ENCODE peak calls at places on chromosomes 16 and 17, in six cellular contexts. Q is GM23338, C is PC-3, V is OCI-LY7, G is neural progenitor cell, D is HCT116. B is an unnamed sample.

GRCh38 chr16:30651124-30652004 is 604 bp downstream of the PRR14 start:
- DNase-seq in Q (peak), C (peak), V (peak), G (peak), D (no peak), B (peak)

GRCh38 chr17:78781339-78782304 is at the start of gene CYTH1:
- DNase-seq in Q (peak), C (peak), V (peak), G (peak), D (no peak), B (peak)

GRCh38 chr17:28365487-28365886 is 488 bp upstream of the SEBOX start:
- DNase-seq in Q (no peak), C (no peak), V (no peak), G (no peak), D (no peak), B (no peak)

GRCh38 chr17:39704821-39705551 is 5.1 kb downstream of the ERBB2 start:
- DNase-seq in Q (peak), C (no peak), V (no peak), G (peak), D (no peak), B (no peak)

GRCh38 chr17:50208611-50209061 is 7.2 kb upstream of the COL1A1 start:
- DNase-seq in Q (no peak), C (no peak), V (no peak), G (no peak), D (no peak), B (no peak)

GRCh38 chr17:82092995-82093751 is 4.9 kb downstream of the FASN start:
- DNase-seq in Q (no peak), C (no peak), V (no peak), G (no peak), D (no peak), B (no peak)

GRCh38 chr16:57798267-57798810 is 4.0 kb downstream of the KIFC3 start:
- DNase-seq in Q (no peak), C (no peak), V (no peak), G (no peak), D (no peak), B (no peak)

GRCh38 chr17:80760501-80760900 is 215.9 kb downstream of the RPTOR start:
- DNase-seq in Q (no peak), C (peak), V (peak), G (no peak), D (no peak), B (peak)

GRCh38 chr16:11064202-11064540 is 119.8 kb downstream of the CLEC16A start:
- DNase-seq in Q (no peak), C (no peak), V (no peak), G (no peak), D (no peak), B (no peak)

GRCh38 chr17:51540151-51540550 is 279.8 kb downstream of the UTP18 start:
- DNase-seq in Q (peak), C (no peak), V (no peak), G (no peak), D (peak), B (no peak)

GRCh38 chr16:11325404-11326083 is 19.7 kb upstream of the RMI2 start:
- DNase-seq in Q (no peak), C (no peak), V (peak), G (no peak), D (no peak), B (no peak)

GRCh38 chr17:67606471-67606870 is 111.3 kb upstream of the NOL11 start:
- DNase-seq in Q (no peak), C (peak), V (no peak), G (no peak), D (no peak), B (no peak)

GRCh38 chr17:50423553-50424159 is 2.4 kb upstream of the ACSF2 start:
- DNase-seq in Q (peak), C (peak), V (peak), G (no peak), D (peak), B (no peak)

GRCh38 chr16:55955439-55955838 is 80.3 kb upstream of the CES5A start:
- DNase-seq in Q (no peak), C (no peak), V (no peak), G (no peak), D (no peak), B (no peak)

GRCh38 chr17:82981141-82981540 is 98.3 kb upstream of the METRNL start:
- DNase-seq in Q (no peak), C (no peak), V (no peak), G (no peak), D (no peak), B (no peak)

GRCh38 chr16:521381-522210 is 5.9 kb upstream of the CAPN15 start:
- DNase-seq in Q (peak), C (no peak), V (no peak), G (no peak), D (no peak), B (no peak)

GRCh38 chr17:75088902-75089417 is 1.2 kb downstream of the SLC16A5 start:
- DNase-seq in Q (peak), C (peak), V (no peak), G (no peak), D (no peak), B (no peak)

GRCh38 chr16:26605872-26606271 is 460.9 kb upstream of the C16orf82 start:
- DNase-seq in Q (no peak), C (no peak), V (peak), G (no peak), D (no peak), B (no peak)

GRCh38 chr17:34797724-34798123 is 163.5 kb downstream of the CCT6B start:
- DNase-seq in Q (peak), C (peak), V (peak), G (peak), D (no peak), B (peak)

GRCh38 chr17:27601069-27601974 is 29.7 kb upstream of the LGALS9 start:
- DNase-seq in Q (peak), C (peak), V (peak), G (peak), D (peak), B (peak)

GRCh38 chr17:17633310-17633709 is 41.8 kb upstream of the PEMT start:
- DNase-seq in Q (no peak), C (no peak), V (no peak), G (no peak), D (no peak), B (no peak)

GRCh38 chr16:58814348-58814801 is 80.3 kb upstream of the GOT2 start:
- DNase-seq in Q (peak), C (peak), V (peak), G (peak), D (peak), B (peak)

GRCh38 chr17:48453447-48453846 is 23.4 kb upstream of the SKAP1 start:
- DNase-seq in Q (no peak), C (no peak), V (peak), G (no peak), D (no peak), B (peak)

GRCh38 chr16:57711331-57711730 is 16.7 kb downstream of the DRC7 start:
- DNase-seq in Q (no peak), C (no peak), V (no peak), G (no peak), D (no peak), B (no peak)

GRCh38 chr17:83069931-83070374 is 9.5 kb upstream of the METRNL start:
- DNase-seq in Q (no peak), C (no peak), V (no peak), G (peak), D (no peak), B (no peak)

GRCh38 chr16:867421-868385 is 67.2 kb upstream of the GNG13 start:
- DNase-seq in Q (no peak), C (no peak), V (no peak), G (no peak), D (no peak), B (no peak)

GRCh38 chr17:1830288-1830687 is 483 bp downstream of the RPA1 start:
- DNase-seq in Q (peak), C (peak), V (peak), G (peak), D (no peak), B (peak)

GRCh38 chr17:21282231-21282630 is 2.3 kb upstream of the MAP2K3 start:
- DNase-seq in Q (no peak), C (peak), V (no peak), G (no peak), D (peak), B (no peak)

GRCh38 chr17:18910326-18910725 is 41.6 kb upstream of the SLC5A10 start:
- DNase-seq in Q (no peak), C (no peak), V (no peak), G (no peak), D (no peak), B (no peak)

GRCh38 chr17:18904482-18904881 is 46.6 kb downstream of the PRPSAP2 start:
- DNase-seq in Q (no peak), C (no peak), V (no peak), G (no peak), D (no peak), B (no peak)

GRCh38 chr17:18910881-18911280 is 41.1 kb upstream of the SLC5A10 start:
- DNase-seq in Q (no peak), C (no peak), V (no peak), G (no peak), D (no peak), B (no peak)

GRCh38 chr17:18905226-18905625 is 46.7 kb upstream of the SLC5A10 start:
- DNase-seq in Q (no peak), C (no peak), V (no peak), G (no peak), D (no peak), B (no peak)
- TF ChIP-seq CTCF in Q (no peak), C (no peak), V (no peak), G (no peak), D (no peak), B (no peak)

DNA sequence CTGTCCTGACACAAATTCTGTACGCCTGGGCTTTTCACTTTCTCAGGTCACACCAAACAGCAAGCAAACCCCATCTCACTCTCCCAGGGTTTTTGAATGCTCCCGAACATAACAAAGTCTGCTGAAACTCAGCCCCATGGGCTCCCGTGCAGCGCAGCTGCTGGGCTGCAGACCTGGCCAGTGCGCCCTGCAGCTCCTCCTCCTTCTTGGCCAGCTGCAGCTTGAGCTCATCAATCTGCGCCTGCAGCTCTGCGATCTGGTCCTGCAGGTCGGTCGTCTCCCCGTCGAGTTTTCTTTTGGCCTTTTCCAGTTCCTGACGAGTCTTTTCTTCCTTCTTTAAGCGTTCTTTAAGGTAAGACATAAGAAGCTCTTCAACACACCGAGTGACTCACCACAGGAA is 70.5 kb downstream of the NDEL1 start:
- DNase-seq in Q (no peak), C (no peak), V (no peak), G (no peak), D (no peak), B (no peak)
- TF ChIP-seq EZH2phosphoT487 in Q (no peak), C (no peak), V (no peak), G (no peak), D (no peak), B (no peak)

GRCh38 chr16:88283596-88283995 is 99.2 kb upstream of the ZNF469 start:
- DNase-seq in Q (no peak), C (no peak), V (no peak), G (no peak), D (no peak), B (no peak)

GRCh38 chr16:88279998-88280397 is 102.8 kb upstream of the ZNF469 start:
- DNase-seq in Q (no peak), C (no peak), V (no peak), G (no peak), D (no peak), B (no peak)

GRCh38 chr16:88284101-88284500 is 98.7 kb upstream of the ZNF469 start:
- DNase-seq in Q (no peak), C (no peak), V (no peak), G (no peak), D (no peak), B (no peak)

GRCh38 chr16:88284626-88285513 is 97.9 kb upstream of the ZNF469 start:
- DNase-seq in Q (no peak), C (no peak), V (no peak), G (no peak), D (no peak), B (no peak)

DNA sequence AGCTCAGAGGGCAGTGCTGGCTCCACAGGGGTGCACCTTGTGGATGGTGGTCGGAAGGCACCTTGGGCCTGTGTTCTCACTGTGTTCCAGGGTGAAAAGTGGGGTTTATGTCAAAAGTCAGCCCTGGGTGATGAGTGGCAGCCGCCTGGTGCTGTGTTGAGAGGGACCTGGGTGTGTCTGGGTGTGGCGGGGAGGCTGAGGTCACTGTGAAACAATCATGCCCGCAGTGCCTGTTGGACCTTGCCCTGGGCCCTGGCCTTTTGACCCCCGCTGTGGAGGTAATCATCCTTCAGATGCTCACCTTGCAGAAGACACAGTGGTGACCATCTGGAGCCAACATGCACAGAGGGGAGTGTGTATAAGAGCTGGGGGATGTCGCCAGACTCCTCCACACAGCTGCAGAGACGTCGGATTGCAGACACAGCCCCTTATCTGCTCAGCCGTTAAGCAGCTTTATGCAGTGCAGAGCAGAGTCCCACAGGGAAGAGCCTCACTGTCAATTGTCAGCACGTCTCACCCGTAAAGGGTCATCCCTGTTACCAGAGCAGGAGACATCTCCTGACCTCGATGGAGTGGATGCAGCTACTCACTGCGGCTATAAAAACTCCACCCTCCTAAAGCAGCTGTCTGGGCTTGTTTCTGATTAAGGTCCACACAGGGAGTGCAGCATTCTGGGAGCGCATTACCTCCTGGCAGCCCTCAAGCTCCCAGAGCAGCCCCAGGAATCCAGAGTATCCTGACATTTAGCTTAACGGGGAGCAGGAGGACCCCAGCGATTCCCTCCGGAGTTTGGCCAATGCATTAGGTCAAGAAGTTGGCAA is 100.3 kb upstream of the ZNF469 start:
- DNase-seq in Q (no peak), C (no peak), V (no peak), G (no peak), D (no peak), B (no peak)
- H3K4me3 ChIP-seq in Q (no peak), C (no peak), V (no peak), G (no peak), D (no peak), B (no peak)

GRCh38 chr16:48041861-48042435 is 113.8 kb downstream of the ABCC12 start:
- DNase-seq in Q (peak), C (peak), V (no peak), G (peak), D (peak), B (no peak)
- TF ChIP-seq CTCF in Q (peak), C (peak), V (no peak), G (peak), D (peak), B (no peak)

GRCh38 chr16:84925773-84926372 is 85.5 kb downstream of the ZDHHC7 start:
- DNase-seq in Q (peak), C (no peak), V (no peak), G (no peak), D (no peak), B (no peak)

GRCh38 chr16:84927621-84928591 is 83.4 kb downstream of the ZDHHC7 start:
- DNase-seq in Q (no peak), C (no peak), V (no peak), G (no peak), D (no peak), B (no peak)

GRCh38 chr16:84924339-84925091 is 86.8 kb downstream of the ZDHHC7 start:
- DNase-seq in Q (peak), C (no peak), V (peak), G (no peak), D (no peak), B (no peak)

GRCh38 chr16:84926462-84926861 is 84.9 kb downstream of the ZDHHC7 start:
- DNase-seq in Q (no peak), C (no peak), V (no peak), G (no peak), D (no peak), B (no peak)

GRCh38 chr16:84925092-84925772 is 86.1 kb downstream of the ZDHHC7 start:
- DNase-seq in Q (peak), C (peak), V (peak), G (peak), D (peak), B (no peak)
- TF ChIP-seq EZH2phosphoT487 in Q (no peak), C (no peak), V (no peak), G (no peak), D (no peak), B (no peak)

GRCh38 chr17:76428511-76428910 is 24.4 kb downstream of the UBE2O start:
- DNase-seq in Q (no peak), C (no peak), V (no peak), G (no peak), D (no peak), B (no peak)

GRCh38 chr17:76426853-76427252 is 26.1 kb downstream of the UBE2O start:
- DNase-seq in Q (no peak), C (no peak), V (no peak), G (no peak), D (no peak), B (no peak)

GRCh38 chr17:76431509-76431908 is 21.4 kb downstream of the UBE2O start:
- DNase-seq in Q (no peak), C (no peak), V (no peak), G (no peak), D (no peak), B (no peak)

GRCh38 chr17:76432004-76432403 is 20.9 kb downstream of the UBE2O start:
- DNase-seq in Q (no peak), C (no peak), V (peak), G (no peak), D (no peak), B (no peak)

DNA sequence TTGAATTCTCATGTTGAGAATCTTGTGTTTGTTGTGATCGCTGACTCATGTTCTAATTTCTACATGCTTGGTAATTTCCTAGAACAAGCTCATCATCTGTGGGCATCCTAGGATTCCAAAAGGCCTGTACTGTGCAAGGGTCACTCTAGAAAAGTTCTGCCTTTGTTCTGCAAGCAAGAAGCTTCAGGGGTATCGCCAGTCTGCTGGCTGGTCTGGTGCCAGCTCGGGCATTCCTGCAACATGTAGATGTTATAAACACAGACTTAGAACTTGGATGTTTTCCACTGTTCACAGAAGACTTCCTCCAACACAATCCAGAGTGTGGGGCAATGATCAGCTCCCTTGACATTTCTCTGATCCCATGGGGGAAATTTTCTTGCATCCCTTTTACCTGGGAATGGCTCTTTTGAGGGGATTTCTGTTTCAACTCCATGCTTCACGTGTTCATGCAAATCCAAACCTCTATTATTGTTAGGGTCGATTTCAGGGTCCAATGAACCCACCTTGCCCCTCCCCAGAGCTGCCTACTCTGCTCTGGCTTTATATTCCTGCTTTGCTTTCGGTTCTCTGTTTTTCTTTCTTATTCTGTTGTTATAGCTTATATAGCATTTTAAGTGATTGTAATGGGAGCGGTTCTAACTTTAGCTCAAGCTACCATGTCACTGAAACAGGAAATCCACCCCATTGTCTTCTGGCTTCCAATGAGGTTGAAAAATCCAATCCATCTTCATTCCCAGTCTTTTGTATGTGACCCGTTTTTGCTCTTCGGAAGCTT is 25.3 kb downstream of the UBE2O start:
- DNase-seq in Q (no peak), C (no peak), V (peak), G (no peak), D (no peak), B (no peak)
- H3K4me3 ChIP-seq in Q (no peak), C (no peak), V (peak), G (no peak), D (no peak), B (no peak)

B was measured in MM.1S.